ENCODE peak calls at places on chromosomes 11 and 22, in five cellular contexts. L, S, D, C and Y are unnamed samples. For H3F3A and H3K36me3, the result is how much of the 10 kb centered on the place peaks cover.

GRCh38 chr22:42803454-42803853 is 53.6 kb downstream of the ARFGAP3 start:
- DNase-seq in C (peak), D (no peak), S (no peak), L (no peak), Y (no peak)

GRCh38 chr11:81070948-81071347 is 1630.1 kb upstream of the TENM4 start:
- DNase-seq in S (no peak), L (no peak), D (no peak), C (no peak), Y (no peak)

GRCh38 chr22:25182131-25183110 is 17.2 kb upstream of the CRYBB3 start:
- DNase-seq in L (no peak), D (no peak), S (peak), C (no peak), Y (no peak)

GRCh38 chr22:48370508-48371325 is 1457.0 kb downstream of the BRD1 start:
- DNase-seq in L (no peak), C (no peak), S (no peak), D (no peak), Y (no peak)

GRCh38 chr11:68542617-68543016 is 82.1 kb downstream of the PPP6R3 start:
- DNase-seq in L (no peak), D (peak), S (peak), C (no peak), Y (peak)

GRCh38 chr22:30422481-30423295 is 2.9 kb upstream of the MTFP1 start:
- DNase-seq in C (no peak), D (peak), L (peak), S (peak), Y (peak)

GRCh38 chr11:128283445-128283844 is 303.9 kb downstream of the ETS1 start:
- DNase-seq in C (no peak), L (no peak), S (no peak), D (no peak), Y (no peak)

GRCh38 chr11:27882066-27882697 is 181.9 kb upstream of the BDNF start:
- DNase-seq in S (no peak), C (no peak), D (peak), L (no peak), Y (no peak)

GRCh38 chr11:75160328-75160757 is 9.4 kb downstream of the SLCO2B1 start:
- DNase-seq in C (no peak), L (no peak), D (no peak), S (no peak), Y (no peak)

GRCh38 chr11:32451808-32452207 is 16.5 kb upstream of the WT1 start:
- DNase-seq in C (no peak), D (no peak), S (no peak), L (no peak), Y (no peak)

GRCh38 chr11:111414936-111415335 is 35.9 kb upstream of the POU2AF1 start:
- DNase-seq in D (no peak), C (no peak), S (no peak), L (no peak), Y (no peak)

GRCh38 chr11:74010306-74010981 is 1.6 kb upstream of the UCP3 start:
- DNase-seq in S (no peak), L (no peak), D (no peak), C (no peak), Y (no peak)

GRCh38 chr11:64870893-64871849 is 7.2 kb downstream of the EHD1 start:
- DNase-seq in L (no peak), D (no peak), C (no peak), S (no peak), Y (no peak)

GRCh38 chr11:64867748-64868462 is 10.5 kb downstream of the EHD1 start:
- DNase-seq in D (peak), S (no peak), C (no peak), L (no peak), Y (no peak)

GRCh38 chr11:64869571-64870175 is 8.7 kb downstream of the EHD1 start:
- DNase-seq in L (peak), S (no peak), D (no peak), C (no peak), Y (no peak)

GRCh38 chr11:64870176-64870892 is 8.1 kb downstream of the EHD1 start:
- DNase-seq in S (peak), C (no peak), L (peak), D (peak), Y (no peak)

GRCh38 chr11:64868904-64869570 is 9.4 kb downstream of the EHD1 start:
- DNase-seq in L (no peak), S (peak), D (peak), C (no peak), Y (no peak)
- H3F3A ChIP-seq in L (under half), S (half or more), D (under half), C (under half), Y (under half)

GRCh38 chr11:19595840-19596751 is 116.5 kb upstream of the NAV2 start:
- DNase-seq in D (peak), S (peak), C (peak), L (no peak), Y (no peak)
- H3K36me3 ChIP-seq in D (under half), S (under half), C (under half), L (under half), Y (under half)

DNA sequence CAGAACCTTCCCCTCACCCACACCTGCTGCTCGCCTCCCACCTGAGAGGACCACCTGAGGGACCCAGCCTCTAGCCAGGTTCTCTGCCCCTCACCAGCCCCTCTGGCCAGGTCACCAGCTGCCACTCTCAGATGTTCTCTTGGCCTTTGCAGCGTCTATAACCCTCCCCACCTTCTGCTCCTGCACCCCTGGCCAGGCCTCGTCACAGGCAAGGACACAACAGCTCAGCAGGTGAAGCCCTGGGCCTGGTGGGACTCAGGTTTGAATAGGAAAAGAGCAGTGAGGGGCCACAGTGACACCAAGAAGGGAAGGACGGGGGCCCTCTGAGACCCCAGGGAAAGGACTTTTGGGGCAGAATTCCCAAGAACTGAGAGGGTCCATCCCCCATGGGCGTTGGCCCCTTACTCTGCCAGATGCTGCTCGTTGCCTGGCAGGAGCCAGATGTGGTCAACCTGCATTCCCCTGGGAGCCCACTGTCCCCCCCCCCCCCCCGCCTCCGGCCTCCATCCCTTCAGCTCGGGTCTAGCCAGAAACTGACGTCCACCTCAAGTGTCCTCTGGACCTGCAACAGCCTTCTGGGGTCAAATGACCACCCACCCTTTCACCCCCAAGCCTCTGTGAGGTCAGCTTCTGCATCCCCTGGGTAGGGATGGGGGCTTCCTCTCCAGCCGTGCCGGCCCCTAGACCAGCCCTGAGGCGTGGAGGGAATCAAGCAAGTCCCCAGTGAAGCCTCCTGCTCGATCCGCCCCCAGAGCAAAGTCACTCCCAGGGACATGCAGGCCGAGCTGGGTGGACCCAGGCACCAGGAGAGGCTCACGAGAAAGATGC is 28.7 kb downstream of the SBF1 start:
- DNase-seq in D (no peak), C (peak), S (no peak), L (no peak), Y (no peak)
- H3F3A ChIP-seq in D (half or more), C (under half), S (under half), L (under half), Y (under half)

DNA sequence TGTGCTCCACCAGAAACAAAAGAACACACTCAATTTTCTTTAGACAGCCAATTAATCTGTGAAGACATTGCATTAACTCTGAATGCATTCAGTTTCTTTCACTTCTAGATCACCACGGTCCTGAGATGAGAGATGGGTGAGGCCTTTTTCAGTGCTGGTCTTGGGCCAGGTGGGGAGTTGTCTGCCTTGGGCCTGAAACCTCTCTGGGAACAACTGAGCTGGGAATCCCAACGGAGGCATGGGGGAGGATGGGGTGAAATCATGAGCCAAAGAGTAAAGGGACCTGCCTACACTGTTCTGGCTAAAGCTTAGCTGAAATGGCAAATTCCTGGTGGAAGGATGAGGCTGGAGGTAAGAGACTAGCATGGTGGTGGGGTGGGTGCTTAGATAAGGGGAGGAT is 353.5 kb upstream of the B3GAT1 start:
- DNase-seq in S (no peak), C (no peak), D (no peak), L (no peak), Y (no peak)
- H3K36me3 ChIP-seq in S (under half), C (under half), D (under half), L (under half), Y (under half)

DNA sequence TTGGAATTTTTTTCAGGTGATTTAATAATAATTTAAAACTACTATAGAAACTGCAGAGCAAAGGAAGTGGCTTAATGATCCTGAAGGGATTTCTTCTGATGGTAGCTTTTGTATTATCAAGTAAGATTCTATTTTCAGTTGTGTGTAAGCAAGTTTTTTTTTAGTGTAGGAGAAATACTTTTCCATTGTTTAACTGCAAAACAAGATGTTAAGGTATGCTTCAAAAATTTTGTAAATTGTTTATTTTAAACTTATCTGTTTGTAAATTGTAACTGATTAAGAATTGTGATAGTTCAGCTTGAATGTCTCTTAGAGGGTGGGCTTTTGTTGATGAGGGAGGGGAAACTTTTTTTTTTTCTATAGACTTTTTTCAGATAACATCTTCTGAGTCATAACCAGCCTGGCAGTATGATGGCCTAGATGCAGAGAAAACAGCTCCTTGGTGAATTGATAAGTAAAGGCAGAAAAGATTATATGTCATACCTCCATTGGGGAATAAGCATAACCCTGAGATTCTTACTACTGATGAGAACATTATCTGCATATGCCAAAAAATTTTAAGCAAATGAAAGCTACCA is 3.5 kb downstream of the MALAT1 start:
- DNase-seq in C (no peak), S (peak), D (no peak), L (no peak), Y (no peak)
- H3F3A ChIP-seq in C (half or more), S (half or more), D (half or more), L (half or more), Y (half or more)

DNA sequence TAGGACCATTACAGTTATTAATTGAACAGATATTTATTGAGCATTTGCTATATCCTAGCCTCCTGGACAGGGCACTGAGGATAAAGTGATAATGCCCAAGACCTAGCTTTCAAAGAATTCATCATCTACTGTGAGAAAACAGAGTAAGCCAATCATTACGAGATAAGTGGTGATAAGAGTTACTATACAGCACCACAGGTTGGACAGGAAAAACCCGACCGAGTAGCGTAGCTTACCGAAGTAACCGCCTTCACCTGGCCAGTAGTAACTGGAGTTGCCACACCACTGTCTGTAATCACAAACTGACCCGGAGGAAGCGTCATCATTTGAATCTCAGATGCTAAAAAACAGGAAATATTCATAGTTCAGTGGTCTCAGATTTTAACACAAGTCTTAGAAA is 10.0 kb upstream of the NFRKB start:
- DNase-seq in D (no peak), L (no peak), S (no peak), C (no peak), Y (no peak)
- H3K36me3 ChIP-seq in D (under half), L (under half), S (under half), C (under half), Y (under half)